ENCODE peak calls at places on chromosomes 1 and 21, in five cellular contexts. X is fibroblast of pulmonary artery, O is choroid plexus epithelial cell, B is uterus, L is kidney. N is an unnamed sample.
A peak's percentile ranks its signal among the peaks of the same experiment; 100 is the strongest.

GRCh38 chr1:116951175-116951935 is 41.6 kb downstream of the PTGFRN start:
- DNase-seq in X (peak; percentile 92), O (peak; percentile 42), B (peak; percentile 57), L (no peak), N (peak; percentile 85)

GRCh38 chr1:212512731-212513559 is 80.2 kb downstream of the NENF start:
- DNase-seq in X (no peak), O (peak; percentile 30), B (no peak), L (no peak), N (no peak)

GRCh38 chr21:42031816-42032215 is 21.7 kb upstream of the ZBTB21 start:
- DNase-seq in X (no peak), O (no peak), B (no peak), L (no peak), N (no peak)

GRCh38 chr1:156794506-156795373 is 21.9 kb downstream of the SH2D2A start:
- DNase-seq in X (no peak), O (peak; percentile 33), B (no peak), L (no peak), N (no peak)

GRCh38 chr1:241310451-241310850 is 46.6 kb downstream of the RGS7 start:
- DNase-seq in X (peak; percentile 1), O (no peak), B (no peak), L (no peak), N (no peak)

GRCh38 chr1:171257207-171258052 is 9.1 kb downstream of the FMO1 start:
- DNase-seq in X (peak; percentile 10), O (peak; percentile 48), B (peak; percentile 53), L (peak; percentile 69), N (peak; percentile 67)

GRCh38 chr1:3468236-3469103 is 14.0 kb downstream of the ARHGEF16 start:
- DNase-seq in X (no peak), O (no peak), B (no peak), L (peak; percentile 63), N (peak; percentile 66)

GRCh38 chr1:79100385-79100784 is 93.9 kb upstream of the ADGRL4 start:
- DNase-seq in X (peak; percentile 69), O (peak; percentile 80), B (no peak), L (no peak), N (no peak)

GRCh38 chr1:5329068-5329739 is 663.0 kb downstream of the NPHP4 start:
- DNase-seq in X (no peak), O (no peak), B (no peak), L (no peak), N (no peak)

GRCh38 chr1:25167269-25168192 is 64.8 kb downstream of the SYF2 start:
- DNase-seq in X (no peak), O (no peak), B (no peak), L (no peak), N (no peak)

GRCh38 chr1:42179275-42179674 is 14.7 kb upstream of the GUCA2A start:
- DNase-seq in X (peak; percentile 77), O (peak; percentile 92), B (no peak), L (no peak), N (no peak)

GRCh38 chr1:233584931-233585330 is 29.0 kb upstream of the KCNK1 start:
- DNase-seq in X (no peak), O (no peak), B (no peak), L (no peak), N (no peak)

GRCh38 chr21:37375866-37376574 is 9.4 kb downstream of the DYRK1A start:
- DNase-seq in X (no peak), O (no peak), B (no peak), L (no peak), N (no peak)

GRCh38 chr1:74771913-74772515 is 39.1 kb downstream of the TYW3 start:
- DNase-seq in X (peak; percentile 73), O (peak; percentile 74), B (no peak), L (no peak), N (no peak)

GRCh38 chr1:3067671-3068399 is 1.2 kb upstream of the PRDM16 start:
- DNase-seq in X (no peak), O (no peak), B (no peak), L (peak; percentile 76), N (peak; percentile 52)

GRCh38 chr1:154809436-154810413 is 60.4 kb downstream of the KCNN3 start:
- DNase-seq in X (peak; percentile 41), O (peak; percentile 38), B (peak; percentile 65), L (no peak), N (no peak)

GRCh38 chr1:170461762-170462384 is 70.1 kb upstream of the GORAB start:
- DNase-seq in X (peak; percentile 96), O (peak; percentile 26), B (peak; percentile 52), L (no peak), N (no peak)

GRCh38 chr1:66244429-66244828 is 289.5 kb upstream of the SGIP1 start:
- DNase-seq in X (no peak), O (no peak), B (no peak), L (no peak), N (no peak)

DNA sequence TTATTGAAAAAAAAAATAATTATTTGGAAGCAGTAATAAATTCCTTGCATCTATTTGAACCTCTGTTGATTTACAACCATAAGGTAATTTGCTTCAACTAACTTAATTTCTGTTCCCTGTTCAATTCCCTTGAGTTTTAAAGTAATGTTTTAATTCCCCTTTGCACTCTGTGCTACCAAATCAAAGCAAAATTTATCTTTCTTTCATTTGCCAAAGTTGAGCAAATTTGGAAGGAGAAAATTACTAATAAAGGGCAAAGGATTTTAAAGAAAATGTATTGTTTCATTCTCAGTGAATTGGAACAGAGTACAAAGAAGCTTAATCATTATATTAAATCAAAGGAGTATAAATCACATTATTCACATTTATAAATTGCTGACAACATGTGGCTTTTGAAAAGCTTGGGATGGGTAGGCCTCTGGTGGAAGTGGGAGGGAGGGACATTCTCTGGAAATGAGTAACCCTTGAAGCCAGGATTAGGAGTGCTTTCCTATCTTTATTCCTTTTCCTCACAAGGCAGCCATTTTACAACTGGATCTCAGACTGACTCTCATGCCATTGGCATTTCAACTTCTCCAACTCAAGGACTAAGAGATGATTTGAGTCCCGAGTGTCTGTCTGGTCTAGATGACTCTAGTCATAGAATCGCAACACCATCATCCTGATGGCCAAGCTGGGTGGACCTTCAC is 331.6 kb upstream of the DUSP10 start:
- DNase-seq in X (peak; percentile 69), O (peak; percentile 25), B (no peak), L (no peak), N (no peak)
- TF ChIP-seq CTCF in X (no peak), O (no peak), B (no peak), L (no peak), N (no peak)

DNA sequence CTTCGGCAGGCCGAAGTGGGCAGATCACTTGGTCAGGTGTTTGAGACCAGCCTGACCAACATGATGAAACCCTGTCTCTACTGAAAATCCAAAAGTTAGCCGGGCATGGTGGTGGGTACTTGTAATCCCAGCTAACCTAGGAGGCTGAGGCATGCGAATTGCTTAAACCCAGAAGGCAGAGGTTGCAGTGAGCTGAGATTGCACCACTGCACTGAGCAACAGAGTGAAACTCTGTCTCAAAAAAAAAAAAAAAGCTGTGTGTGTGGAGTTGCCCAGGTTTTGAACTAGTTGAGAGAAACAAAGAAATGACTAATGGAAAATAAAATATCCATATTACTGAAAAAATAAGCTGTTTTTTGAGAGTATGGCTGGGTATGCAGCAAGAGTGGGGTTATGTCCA is 100.2 kb downstream of the GTF2B start:
- DNase-seq in X (peak; percentile 34), O (peak; percentile 56), B (no peak), L (no peak), N (no peak)
- TF ChIP-seq CTCF in X (no peak), O (no peak), B (no peak), L (no peak), N (no peak)

DNA sequence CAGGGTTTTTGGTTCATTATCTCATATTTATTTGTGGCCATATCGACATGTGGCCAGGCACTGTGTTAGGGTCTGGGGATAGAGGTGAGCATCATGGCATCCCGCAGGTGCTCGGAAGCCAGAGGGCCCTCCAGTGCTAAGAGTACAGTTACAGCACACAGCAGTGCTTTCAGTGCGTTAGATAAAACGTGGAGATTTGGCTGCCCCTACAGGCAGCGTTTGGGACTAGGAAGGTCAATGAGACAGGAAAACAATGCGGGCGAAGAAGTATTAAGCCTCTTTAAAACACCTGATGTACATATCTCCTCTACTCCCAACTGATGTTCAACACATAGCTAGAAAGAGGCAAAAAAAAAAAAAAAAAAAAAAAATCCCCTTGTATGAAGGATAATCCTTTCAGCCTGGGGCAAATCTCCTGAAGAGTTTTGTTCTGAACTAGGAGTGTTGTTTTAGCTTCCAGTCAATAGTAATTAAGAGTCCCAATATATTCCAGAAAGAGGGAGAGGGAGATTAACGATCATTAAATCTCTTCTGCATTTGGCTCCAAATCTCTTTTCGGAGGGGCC is 80.1 kb downstream of the CAPZB start:
- DNase-seq in X (no peak), O (peak; percentile 39), B (no peak), L (peak; percentile 18), N (no peak)
- TF ChIP-seq CTCF in X (peak; percentile 16), O (peak; percentile 52), B (peak; percentile 54), L (peak; percentile 7), N (peak; percentile 10)

GRCh38 chr1:28112388-28113311 is 24.2 kb upstream of the EYA3 start:
- DNase-seq in X (peak; percentile 55), O (peak; percentile 46), B (no peak), L (no peak), N (no peak)
- TF ChIP-seq CTCF in X (peak; percentile 21), O (peak; percentile 51), B (no peak), L (no peak), N (no peak)

DNA sequence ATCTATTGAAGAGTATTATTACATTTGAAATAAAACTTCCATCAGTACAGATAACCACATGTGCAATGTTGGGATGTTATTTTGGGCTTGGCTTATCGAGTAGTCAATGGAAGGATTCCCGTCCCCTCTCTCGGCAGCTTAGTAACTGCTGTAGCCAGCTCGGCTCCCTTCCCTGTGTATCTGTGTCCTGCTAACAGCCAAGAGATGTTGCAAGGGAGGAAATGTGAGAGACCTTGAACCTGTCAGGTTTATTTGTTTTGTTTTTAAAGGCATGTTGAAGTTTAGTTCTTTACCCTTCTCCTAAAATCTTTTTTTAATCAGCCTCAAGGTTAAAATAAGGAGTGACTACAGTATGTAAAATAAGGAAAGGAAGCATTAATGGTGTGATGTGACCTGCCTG is 13.6 kb upstream of the TARS2 start:
- DNase-seq in X (peak; percentile 13), O (peak; percentile 58), B (peak; percentile 47), L (no peak), N (peak; percentile 83)
- TF ChIP-seq CTCF in X (no peak), O (no peak), B (no peak), L (no peak), N (no peak)

GRCh38 chr1:100703052-100703451 is 16.5 kb upstream of the VCAM1 start:
- DNase-seq in X (no peak), O (no peak), B (no peak), L (no peak), N (no peak)

GRCh38 chr1:100703716-100704115 is 15.8 kb upstream of the VCAM1 start:
- DNase-seq in X (peak; percentile 67), O (no peak), B (no peak), L (no peak), N (no peak)

GRCh38 chr1:100704473-100704872 is 15.1 kb upstream of the VCAM1 start:
- DNase-seq in X (no peak), O (no peak), B (no peak), L (no peak), N (no peak)

GRCh38 chr1:100699744-100700143 is 19.8 kb upstream of the VCAM1 start:
- DNase-seq in X (peak; percentile 33), O (peak; percentile 50), B (no peak), L (no peak), N (no peak)

GRCh38 chr1:100700586-100700985 is 19.0 kb upstream of the VCAM1 start:
- DNase-seq in X (no peak), O (no peak), B (no peak), L (no peak), N (no peak)
- TF ChIP-seq CTCF in X (no peak), O (no peak), B (no peak), L (no peak), N (no peak)